ENCODE peak calls at places on chromosomes 3 and 15, in ten cellular contexts. X is ovary, D is A549, M is uterus, W is body of pancreas, U is HCT116, G is esophagus squamous epithelium, P is right lobe of liver, F is HepG2, R is heart left ventricle. O is an unnamed sample.

GRCh38 chr15:61049934-61050333 is 179.2 kb downstream of the RORA start:
- DNase-seq in X (peak; percentile 42), D (no peak), M (no peak), W (no peak), U (no peak), G (no peak), P (peak; percentile 68), F (peak; percentile 24), R (no peak), O (no peak)

GRCh38 chr3:111809196-111809595 is 49.9 kb upstream of the PHLDB2 start:
- DNase-seq in X (no peak), D (no peak), M (no peak), W (no peak), U (no peak), G (no peak), P (no peak), F (peak; percentile 24), R (no peak), O (no peak)

GRCh38 chr3:116770815-116771450 is 61.4 kb downstream of the TUSC7 start:
- DNase-seq in X (peak; percentile 26), D (peak; percentile 27), M (peak; percentile 42), W (peak; percentile 72), U (peak; percentile 54), G (no peak), P (peak; percentile 33), F (peak; percentile 79), R (peak; percentile 34), O (peak; percentile 2)

GRCh38 chr3:195438371-195438770 is 4.4 kb downstream of the ACAP2 start:
- DNase-seq in X (no peak), D (no peak), M (no peak), W (no peak), U (peak; percentile 68), G (no peak), P (no peak), F (no peak), R (no peak), O (no peak)

GRCh38 chr3:104316118-104316517 is 1050.6 kb upstream of the ALCAM start:
- DNase-seq in X (no peak), D (no peak), M (no peak), W (no peak), U (no peak), G (no peak), P (no peak), F (no peak), R (no peak), O (no peak)

GRCh38 chr15:73744293-73744692 is 8.9 kb downstream of the INSYN1 start:
- DNase-seq in X (no peak), D (no peak), M (no peak), W (no peak), U (no peak), G (no peak), P (no peak), F (no peak), R (no peak), O (no peak)

GRCh38 chr3:17745894-17746293 is 3.5 kb upstream of the TBC1D5 start:
- DNase-seq in X (no peak), D (no peak), M (no peak), W (no peak), U (no peak), G (no peak), P (no peak), F (no peak), R (no peak), O (no peak)

GRCh38 chr15:48177875-48178611 is at the start of gene MYEF2:
- DNase-seq in X (peak; percentile 40), D (peak; percentile 44), M (peak; percentile 32), W (peak; percentile 76), U (no peak), G (no peak), P (peak; percentile 18), F (peak; percentile 28), R (peak; percentile 76), O (no peak)

GRCh38 chr3:157201648-157202278 is 41.8 kb upstream of the CCNL1 start:
- DNase-seq in X (no peak), D (peak; percentile 57), M (no peak), W (no peak), U (peak; percentile 19), G (no peak), P (no peak), F (peak; percentile 29), R (no peak), O (no peak)

GRCh38 chr3:52615178-52615577 is 70.5 kb downstream of the PBRM1 start:
- DNase-seq in X (no peak), D (no peak), M (no peak), W (no peak), U (no peak), G (no peak), P (no peak), F (no peak), R (no peak), O (no peak)

GRCh38 chr15:52492132-52492531 is 36.5 kb downstream of the MYO5A start:
- DNase-seq in X (no peak), D (no peak), M (no peak), W (no peak), U (no peak), G (no peak), P (no peak), F (no peak), R (no peak), O (no peak)
- H3K27ac ChIP-seq in X (no peak overlapping the region), D (no peak overlapping the region), M (no peak overlapping the region), W (no peak overlapping the region), U (no peak overlapping the region), G (no peak overlapping the region), P (no peak overlapping the region), F (no peak overlapping the region), R (no peak overlapping the region), O (no peak overlapping the region)

GRCh38 chr15:72474466-72474911 is 359 bp downstream of the ARIH1 start:
- DNase-seq in X (no peak), D (no peak), M (no peak), W (no peak), U (no peak), G (no peak), P (peak; percentile 52), F (no peak), R (no peak), O (no peak)

GRCh38 chr15:72473670-72474465 is at the start of gene ARIH1:
- DNase-seq in X (peak; percentile 99), D (peak; percentile 81), M (peak; percentile 98), W (peak; percentile 98), U (peak; percentile 87), G (peak; percentile 75), P (peak; percentile 99), F (peak; percentile 87), R (peak; percentile 99), O (peak; percentile 92)

GRCh38 chr15:72475674-72476073 is 1.5 kb downstream of the ARIH1 start:
- DNase-seq in X (no peak), D (no peak), M (no peak), W (no peak), U (no peak), G (no peak), P (no peak), F (no peak), R (no peak), O (no peak)

GRCh38 chr15:72472907-72473669 is 1.0 kb upstream of the ARIH1 start:
- DNase-seq in X (no peak), D (no peak), M (no peak), W (no peak), U (no peak), G (no peak), P (no peak), F (no peak), R (no peak), O (no peak)

GRCh38 chr15:72474912-72475601 is 927 bp downstream of the ARIH1 start:
- DNase-seq in X (peak; percentile 80), D (peak; percentile 70), M (peak; percentile 70), W (peak; percentile 81), U (peak; percentile 40), G (peak; percentile 36), P (peak; percentile 81), F (peak; percentile 67), R (peak; percentile 81), O (peak; percentile 58)
- TF ChIP-seq POLR2A in X (peak; percentile 70), D (peak; percentile 47), M (peak; percentile 59), W (peak; percentile 86), U (no peak), G (no peak), P (peak; percentile 66), F (peak; percentile 74), R (peak; percentile 39), O (peak; percentile 56)

DNA sequence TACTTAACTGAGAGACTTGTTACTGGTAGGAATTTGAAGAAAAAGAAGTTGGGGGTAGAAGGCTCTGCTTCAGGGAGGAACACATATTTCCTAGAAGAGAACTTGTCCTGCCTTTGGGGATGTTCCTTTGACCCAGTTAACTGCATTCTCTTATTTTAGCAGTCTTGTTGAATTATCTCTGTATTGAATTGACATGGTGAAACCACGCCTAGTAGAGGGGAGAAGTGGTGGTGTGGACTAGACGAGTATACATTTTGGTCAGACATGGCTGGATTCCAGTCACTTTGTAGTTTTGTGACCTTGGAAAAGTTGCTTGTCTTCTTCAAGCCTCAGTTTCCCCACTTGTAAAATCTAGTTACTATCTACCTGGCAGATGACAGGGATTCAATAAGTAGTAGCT is 87.8 kb downstream of the FNDC3B start:
- DNase-seq in X (no peak), D (no peak), M (no peak), W (no peak), U (no peak), G (no peak), P (no peak), F (no peak), R (no peak), O (no peak)
- H3K4me1 ChIP-seq in X (peaks cover 18% of the 10 kb centered on the region), D (peaks cover 75% of the 10 kb centered on the region), M (peaks cover 10% of the 10 kb centered on the region), W (peaks cover 64% of the 10 kb centered on the region), U (peaks cover 31% of the 10 kb centered on the region), G (peaks cover 62% of the 10 kb centered on the region), P (peaks cover 40% of the 10 kb centered on the region), F (peaks cover 100% of the 10 kb centered on the region), R (peaks cover 44% of the 10 kb centered on the region), O (peaks cover 75% of the 10 kb centered on the region)

DNA sequence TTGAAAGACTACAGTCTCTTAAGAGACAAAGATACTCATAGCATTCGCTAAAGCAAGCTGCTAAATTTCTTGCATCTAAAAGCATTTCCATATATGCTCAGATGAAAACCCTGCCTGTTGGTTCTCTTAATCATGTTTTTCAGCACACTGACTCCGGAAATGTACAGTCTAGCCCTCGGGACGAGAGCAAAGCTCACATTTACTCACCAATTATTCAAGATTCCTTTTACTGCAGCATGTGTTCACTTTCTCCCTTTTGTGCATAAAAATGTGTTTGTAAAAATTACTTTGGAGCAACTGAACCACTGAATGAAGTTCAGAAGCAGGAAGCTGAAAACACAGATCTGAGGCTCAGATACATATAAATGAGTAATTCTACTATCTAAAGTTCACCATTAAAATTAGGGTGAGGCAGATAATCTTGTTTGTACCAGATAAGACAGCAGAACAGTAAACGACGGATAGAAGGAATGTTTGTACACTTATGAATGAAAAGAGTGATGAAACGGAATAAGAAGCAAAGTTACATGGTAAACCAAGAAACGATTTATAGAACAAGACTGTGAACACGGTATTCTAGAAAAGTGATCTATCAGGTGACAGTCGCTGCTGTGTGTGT is 118.7 kb downstream of the GOLIM4 start:
- DNase-seq in X (no peak), D (no peak), M (no peak), W (no peak), U (no peak), G (no peak), P (no peak), F (peak; percentile 58), R (no peak), O (no peak)
- H3K27ac ChIP-seq in X (no peak overlapping the region), D (no peak overlapping the region), M (no peak overlapping the region), W (no peak overlapping the region), U (no peak overlapping the region), G (no peak overlapping the region), P (no peak overlapping the region), F (peak overlapping the region; percentile 44), R (no peak overlapping the region), O (no peak overlapping the region)

GRCh38 chr3:42654331-42655201 is 1.1 kb downstream of the ZBTB47 start:
- DNase-seq in X (peak; percentile 82), D (no peak), M (peak; percentile 69), W (peak; percentile 60), U (no peak), G (no peak), P (peak; percentile 62), F (peak; percentile 44), R (peak; percentile 80), O (no peak)
- TF ChIP-seq POLR2A in X (no peak), D (peak; percentile 6), M (peak; percentile 33), W (peak; percentile 30), U (no peak), G (no peak), P (no peak), F (no peak), R (no peak), O (peak; percentile 86)

O was measured in gastrocnemius medialis.